ENCODE peak calls at places on chromosomes 6 and 20, in eight cellular contexts. V is fibroblast of the aortic adventitia, B is mesothelial cell of epicardium, N is cardiac fibroblast, K is Calu3, R is foreskin keratinocyte, P is hepatocyte, M is GM10248. H is an unnamed sample.

GRCh38 chr20:49432562-49432961 is 49.9 kb downstream of the KCNB1 start:
- DNase-seq in V (no peak), B (no peak), N (no peak), K (no peak), R (no peak), P (no peak), M (no peak), H (no peak)

GRCh38 chr20:57076202-57076651 is 190.2 kb downstream of the BMP7 start:
- DNase-seq in V (peak; percentile 5), B (no peak), N (peak; percentile 47), K (no peak), R (peak; percentile 73), P (peak; percentile 42), M (no peak), H (no peak)

GRCh38 chr20:45358282-45359068 is 4.5 kb upstream of the SYS1 start:
- DNase-seq in V (peak; percentile 84), B (no peak), N (peak; percentile 92), K (no peak), R (peak; percentile 39), P (no peak), M (no peak), H (no peak)

GRCh38 chr6:121443953-121444590 is 8.6 kb downstream of the GJA1 start:
- DNase-seq in V (peak; percentile 38), B (no peak), N (peak; percentile 42), K (no peak), R (no peak), P (no peak), M (no peak), H (no peak)

GRCh38 chr6:108862479-108863191 is 14.4 kb downstream of the ARMC2 start:
- DNase-seq in V (no peak), B (no peak), N (no peak), K (no peak), R (no peak), P (no peak), M (no peak), H (no peak)

GRCh38 chr6:112253505-112253841 is 894 bp downstream of the LAMA4 start:
- DNase-seq in V (no peak), B (no peak), N (no peak), K (no peak), R (no peak), P (no peak), M (no peak), H (no peak)

GRCh38 chr6:119284861-119285521 is 64.6 kb downstream of the MAN1A1 start:
- DNase-seq in V (no peak), B (no peak), N (no peak), K (no peak), R (no peak), P (no peak), M (no peak), H (no peak)

GRCh38 chr6:169269180-169270076 is 15.8 kb upstream of the THBS2 start:
- DNase-seq in V (peak; percentile 94), B (no peak), N (peak; percentile 79), K (no peak), R (peak; percentile 84), P (no peak), M (no peak), H (no peak)

GRCh38 chr6:82645536-82646230 is 282.1 kb downstream of the TPBG start:
- DNase-seq in V (no peak), B (no peak), N (no peak), K (no peak), R (no peak), P (no peak), M (no peak), H (no peak)

GRCh38 chr20:8388146-8388545 is 256.1 kb downstream of the PLCB1 start:
- DNase-seq in V (peak; percentile 77), B (no peak), N (peak; percentile 29), K (no peak), R (peak; percentile 18), P (no peak), M (no peak), H (no peak)

GRCh38 chr6:17179246-17180073 is 77.6 kb downstream of the STMND1 start:
- DNase-seq in V (peak; percentile 7), B (no peak), N (no peak), K (no peak), R (peak; percentile 84), P (no peak), M (no peak), H (no peak)

GRCh38 chr6:56046576-56046975 is 171.2 kb upstream of the BMP5 start:
- DNase-seq in V (no peak), B (no peak), N (peak; percentile 87), K (peak; percentile 78), R (no peak), P (no peak), M (no peak), H (peak; percentile 95)

GRCh38 chr6:116450769-116451740 is 10.1 kb upstream of the CALHM6 start:
- DNase-seq in V (no peak), B (no peak), N (no peak), K (peak; percentile 59), R (peak; percentile 88), P (no peak), M (peak; percentile 50), H (no peak)

GRCh38 chr6:100892693-100893092 is 11.6 kb upstream of the ASCC3 start:
- DNase-seq in V (no peak), B (no peak), N (no peak), K (no peak), R (no peak), P (no peak), M (no peak), H (no peak)

GRCh38 chr6:100462396-100462795 is 2.3 kb downstream of the SIM1 start:
- DNase-seq in V (no peak), B (no peak), N (no peak), K (no peak), R (no peak), P (no peak), M (no peak), H (no peak)

GRCh38 chr6:84065718-84066290 is 32.2 kb downstream of the MRAP2 start:
- DNase-seq in V (peak; percentile 82), B (no peak), N (peak; percentile 46), K (no peak), R (peak; percentile 95), P (no peak), M (no peak), H (no peak)

GRCh38 chr20:34751453-34751852 is 47.3 kb downstream of the TP53INP2 start:
- DNase-seq in V (no peak), B (no peak), N (no peak), K (no peak), R (no peak), P (no peak), M (no peak), H (no peak)

GRCh38 chr20:34754611-34755010 is 50.5 kb downstream of the TP53INP2 start:
- DNase-seq in V (no peak), B (no peak), N (no peak), K (no peak), R (no peak), P (no peak), M (no peak), H (no peak)

GRCh38 chr20:34750484-34750883 is 46.3 kb downstream of the TP53INP2 start:
- DNase-seq in V (no peak), B (no peak), N (no peak), K (no peak), R (no peak), P (no peak), M (no peak), H (no peak)

GRCh38 chr20:34755367-34755766 is 51.2 kb downstream of the TP53INP2 start:
- DNase-seq in V (no peak), B (no peak), N (no peak), K (no peak), R (no peak), P (no peak), M (peak; percentile 56), H (no peak)

DNA sequence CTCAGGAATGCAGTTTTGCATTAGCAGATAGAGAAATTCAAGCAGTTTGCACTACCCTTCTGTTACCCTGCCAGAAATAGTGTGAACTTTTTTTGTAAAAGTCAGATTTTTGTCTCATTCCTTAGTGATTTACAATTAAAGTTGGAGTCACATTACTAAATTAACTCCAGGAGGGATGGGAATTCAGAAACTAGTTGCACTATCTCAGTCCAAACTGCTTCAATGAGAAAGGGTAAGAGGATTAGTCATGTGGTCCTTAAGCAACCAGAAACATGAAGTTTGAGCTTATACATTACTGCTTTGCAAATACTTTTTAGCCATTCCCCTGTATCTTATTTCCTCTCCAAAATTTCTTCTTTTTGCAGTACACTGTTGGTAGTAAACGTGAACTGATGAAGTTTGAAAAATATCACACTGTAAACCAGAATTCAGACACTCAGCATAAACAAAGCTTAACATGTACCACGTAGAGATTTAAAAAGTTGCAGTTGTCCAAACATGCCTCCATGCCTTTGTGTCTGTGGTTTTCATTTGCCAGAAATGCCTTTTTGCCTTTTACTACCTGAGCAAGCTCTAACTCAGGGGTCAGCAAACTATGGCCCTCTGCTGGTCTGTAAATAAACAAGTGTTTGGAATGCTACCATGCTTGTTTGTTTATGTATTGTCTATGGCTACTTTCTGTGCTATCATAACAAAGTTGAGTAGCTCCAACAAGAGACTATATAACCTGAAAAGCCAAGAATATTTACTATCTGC is 49.7 kb downstream of the TP53INP2 start:
- DNase-seq in V (peak; percentile 4), B (no peak), N (no peak), K (no peak), R (peak; percentile 63), P (no peak), M (no peak), H (no peak)
- TF ChIP-seq CTCF in V (no peak), B (no peak), N (no peak), K (no peak), R (peak; percentile 34), P (peak; percentile 8), M (peak; percentile 35), H (peak; percentile 19)

DNA sequence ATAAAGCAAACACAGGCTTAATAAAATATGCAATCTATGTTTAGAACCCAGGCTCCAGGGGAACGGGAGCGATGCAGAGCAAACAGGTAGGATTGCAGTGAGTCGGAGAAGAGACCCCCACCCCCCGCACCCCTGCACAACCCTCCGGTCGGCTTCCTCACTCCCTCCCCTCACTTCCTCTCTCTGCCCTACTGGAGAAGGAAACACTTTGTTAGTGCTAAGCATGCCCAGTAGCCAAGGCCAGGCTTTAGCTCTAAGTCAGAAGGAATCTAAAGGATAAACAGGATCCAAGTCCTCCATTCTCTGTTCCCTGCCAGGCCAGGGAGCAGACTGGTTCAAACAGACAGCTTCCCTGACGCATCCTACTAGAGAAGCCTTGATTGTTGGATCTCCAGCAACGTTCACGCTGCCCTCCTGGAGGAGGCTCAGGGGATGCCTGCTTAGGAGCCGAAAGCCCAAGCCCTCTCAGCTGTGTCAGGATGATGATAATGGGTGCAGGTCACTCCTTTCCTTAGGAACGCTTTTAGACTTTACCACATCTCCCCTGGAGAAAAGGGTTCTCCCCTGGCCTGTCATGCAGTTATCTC is 14.7 kb downstream of the FOXQ1 start:
- DNase-seq in V (peak; percentile 25), B (no peak), N (no peak), K (no peak), R (no peak), P (peak; percentile 24), M (no peak), H (no peak)
- TF ChIP-seq CTCF in V (no peak), B (no peak), N (no peak), K (no peak), R (no peak), P (no peak), M (no peak), H (no peak)

GRCh38 chr20:62352402-62353288 is 14.5 kb downstream of the LAMA5 start:
- DNase-seq in V (no peak), B (no peak), N (no peak), K (no peak), R (no peak), P (no peak), M (no peak), H (no peak)
- TF ChIP-seq CTCF in V (no peak), B (no peak), N (no peak), K (no peak), R (peak; percentile 61), P (no peak), M (no peak), H (peak; percentile 25)

GRCh38 chr20:39553120-39553519 is 591.0 kb downstream of the DHX35 start:
- DNase-seq in V (no peak), B (no peak), N (no peak), K (no peak), R (no peak), P (no peak), M (no peak), H (no peak)

GRCh38 chr20:39547546-39548410 is 585.6 kb downstream of the DHX35 start:
- DNase-seq in V (no peak), B (no peak), N (no peak), K (no peak), R (no peak), P (no peak), M (no peak), H (no peak)
- TF ChIP-seq CTCF in V (no peak), B (no peak), N (no peak), K (no peak), R (no peak), P (no peak), M (no peak), H (peak; percentile 39)

H was measured in chondrocyte.